ENCODE peak calls at places on chromosomes 12 and 14, in seven cellular contexts. One of them, this sample, is unnamed.

GRCh38 chr12:7512528-7512927 is 9.0 kb upstream of the CD163 start:
- DNase-seq in tibial nerve: no peak
- DNase-seq in stimulated activated naive B cell treated with anti-CD40 and anti-IgM and Interleukin-4, amounts not matched to agents 10 μg/mL and 1 μg/mL and 100 μg/mL, for 72 hours: no peak
- DNase-seq in activated CD4-positive, alpha-beta T cell treated with anti-CD3 and anti-CD28 coated beads for 1 hour: no peak
- DNase-seq in foreskin fibroblast: peak
- DNase-seq in cardiac fibroblast: peak
- DNase-seq in colonic mucosa: no peak
- DNase-seq in this sample: no peak

GRCh38 chr12:91687052-91688017 is 458.3 kb downstream of the BTG1 start:
- DNase-seq in tibial nerve: no peak
- DNase-seq in stimulated activated naive B cell treated with anti-CD40 and anti-IgM and Interleukin-4, amounts not matched to agents 10 μg/mL and 1 μg/mL and 100 μg/mL, for 72 hours: peak
- DNase-seq in activated CD4-positive, alpha-beta T cell treated with anti-CD3 and anti-CD28 coated beads for 1 hour: no peak
- DNase-seq in foreskin fibroblast: no peak
- DNase-seq in cardiac fibroblast: no peak
- DNase-seq in colonic mucosa: no peak
- DNase-seq in this sample: no peak

GRCh38 chr14:49615776-49616175 is 4.7 kb downstream of the RPL36AL start:
- DNase-seq in tibial nerve: no peak
- DNase-seq in stimulated activated naive B cell treated with anti-CD40 and anti-IgM and Interleukin-4, amounts not matched to agents 10 μg/mL and 1 μg/mL and 100 μg/mL, for 72 hours: no peak
- DNase-seq in activated CD4-positive, alpha-beta T cell treated with anti-CD3 and anti-CD28 coated beads for 1 hour: no peak
- DNase-seq in foreskin fibroblast: no peak
- DNase-seq in cardiac fibroblast: peak
- DNase-seq in colonic mucosa: no peak
- DNase-seq in this sample: no peak

GRCh38 chr14:83300454-83301064 is 1766.9 kb upstream of the SEL1L start:
- DNase-seq in tibial nerve: no peak
- DNase-seq in stimulated activated naive B cell treated with anti-CD40 and anti-IgM and Interleukin-4, amounts not matched to agents 10 μg/mL and 1 μg/mL and 100 μg/mL, for 72 hours: no peak
- DNase-seq in activated CD4-positive, alpha-beta T cell treated with anti-CD3 and anti-CD28 coated beads for 1 hour: no peak
- DNase-seq in foreskin fibroblast: no peak
- DNase-seq in cardiac fibroblast: peak
- DNase-seq in colonic mucosa: no peak
- DNase-seq in this sample: peak

GRCh38 chr12:71439613-71440392 is at the start of gene LGR5:
- DNase-seq in tibial nerve: no peak
- DNase-seq in stimulated activated naive B cell treated with anti-CD40 and anti-IgM and Interleukin-4, amounts not matched to agents 10 μg/mL and 1 μg/mL and 100 μg/mL, for 72 hours: peak
- DNase-seq in activated CD4-positive, alpha-beta T cell treated with anti-CD3 and anti-CD28 coated beads for 1 hour: no peak
- DNase-seq in foreskin fibroblast: peak
- DNase-seq in cardiac fibroblast: peak
- DNase-seq in colonic mucosa: peak
- DNase-seq in this sample: peak

GRCh38 chr14:61326847-61327246 is 5.5 kb downstream of the PRKCH start:
- DNase-seq in tibial nerve: peak
- DNase-seq in stimulated activated naive B cell treated with anti-CD40 and anti-IgM and Interleukin-4, amounts not matched to agents 10 μg/mL and 1 μg/mL and 100 μg/mL, for 72 hours: no peak
- DNase-seq in activated CD4-positive, alpha-beta T cell treated with anti-CD3 and anti-CD28 coated beads for 1 hour: no peak
- DNase-seq in foreskin fibroblast: no peak
- DNase-seq in cardiac fibroblast: peak
- DNase-seq in colonic mucosa: peak
- DNase-seq in this sample: no peak

GRCh38 chr14:41607119-41607785 is 576 bp downstream of the LRFN5 start:
- DNase-seq in tibial nerve: no peak
- DNase-seq in stimulated activated naive B cell treated with anti-CD40 and anti-IgM and Interleukin-4, amounts not matched to agents 10 μg/mL and 1 μg/mL and 100 μg/mL, for 72 hours: no peak
- DNase-seq in activated CD4-positive, alpha-beta T cell treated with anti-CD3 and anti-CD28 coated beads for 1 hour: no peak
- DNase-seq in foreskin fibroblast: no peak
- DNase-seq in cardiac fibroblast: no peak
- DNase-seq in colonic mucosa: no peak
- DNase-seq in this sample: peak

GRCh38 chr12:76784600-76785051 is 20.7 kb downstream of the ZDHHC17 start:
- DNase-seq in tibial nerve: no peak
- DNase-seq in stimulated activated naive B cell treated with anti-CD40 and anti-IgM and Interleukin-4, amounts not matched to agents 10 μg/mL and 1 μg/mL and 100 μg/mL, for 72 hours: no peak
- DNase-seq in activated CD4-positive, alpha-beta T cell treated with anti-CD3 and anti-CD28 coated beads for 1 hour: no peak
- DNase-seq in foreskin fibroblast: peak
- DNase-seq in cardiac fibroblast: peak
- DNase-seq in colonic mucosa: no peak
- DNase-seq in this sample: peak

GRCh38 chr14:27995688-27996087 is 770.9 kb upstream of the FOXG1 start:
- DNase-seq in tibial nerve: no peak
- DNase-seq in stimulated activated naive B cell treated with anti-CD40 and anti-IgM and Interleukin-4, amounts not matched to agents 10 μg/mL and 1 μg/mL and 100 μg/mL, for 72 hours: no peak
- DNase-seq in activated CD4-positive, alpha-beta T cell treated with anti-CD3 and anti-CD28 coated beads for 1 hour: no peak
- DNase-seq in foreskin fibroblast: no peak
- DNase-seq in cardiac fibroblast: no peak
- DNase-seq in colonic mucosa: peak
- DNase-seq in this sample: no peak

GRCh38 chr12:116534341-116535121 is 24.6 kb upstream of the MAP1LC3B2 start:
- DNase-seq in tibial nerve: no peak
- DNase-seq in stimulated activated naive B cell treated with anti-CD40 and anti-IgM and Interleukin-4, amounts not matched to agents 10 μg/mL and 1 μg/mL and 100 μg/mL, for 72 hours: no peak
- DNase-seq in activated CD4-positive, alpha-beta T cell treated with anti-CD3 and anti-CD28 coated beads for 1 hour: no peak
- DNase-seq in foreskin fibroblast: no peak
- DNase-seq in cardiac fibroblast: no peak
- DNase-seq in colonic mucosa: peak
- DNase-seq in this sample: peak

GRCh38 chr14:102917469-102918211 is 4.8 kb upstream of the AMN start:
- DNase-seq in tibial nerve: peak
- DNase-seq in stimulated activated naive B cell treated with anti-CD40 and anti-IgM and Interleukin-4, amounts not matched to agents 10 μg/mL and 1 μg/mL and 100 μg/mL, for 72 hours: no peak
- DNase-seq in activated CD4-positive, alpha-beta T cell treated with anti-CD3 and anti-CD28 coated beads for 1 hour: peak
- DNase-seq in foreskin fibroblast: no peak
- DNase-seq in cardiac fibroblast: peak
- DNase-seq in colonic mucosa: peak
- DNase-seq in this sample: peak

This sample was measured in cerebellar cortex.